ENCODE peak calls at places on chromosomes 12 and 14, in ten cellular contexts. One of them, this sample, is unnamed.

GRCh38 chr12:11630046-11630706 is 19.3 kb upstream of the ETV6 start:
- DNase-seq in tibial nerve: no peak
- DNase-seq in A549: no peak
- DNase-seq in esophagus squamous epithelium: no peak
- DNase-seq in GM12892: no peak
- DNase-seq in lower leg skin: no peak
- DNase-seq in endothelial cell of umbilical vein: no peak
- DNase-seq in erythroblast: no peak
- DNase-seq in HCT116: no peak
- DNase-seq in stomach: peak; percentile 46
- DNase-seq in this sample: no peak

GRCh38 chr12:51023625-51024395 is 2.4 kb downstream of the SLC11A2 start:
- DNase-seq in tibial nerve: no peak
- DNase-seq in GM12892: no peak
- DNase-seq in esophagus squamous epithelium: no peak
- DNase-seq in stomach: no peak
- DNase-seq in erythroblast: peak; percentile 49
- DNase-seq in lower leg skin: no peak
- DNase-seq in A549: no peak
- DNase-seq in HCT116: no peak
- DNase-seq in endothelial cell of umbilical vein: peak; percentile 30
- DNase-seq in this sample: no peak

GRCh38 chr12:124536613-124537012 is 30.8 kb downstream of the NCOR2 start:
- DNase-seq in esophagus squamous epithelium: no peak
- DNase-seq in endothelial cell of umbilical vein: no peak
- DNase-seq in HCT116: no peak
- DNase-seq in A549: no peak
- DNase-seq in erythroblast: no peak
- DNase-seq in tibial nerve: no peak
- DNase-seq in GM12892: no peak
- DNase-seq in lower leg skin: no peak
- DNase-seq in stomach: no peak
- DNase-seq in this sample: no peak

GRCh38 chr12:98741615-98742265 is 96.7 kb downstream of the APAF1 start:
- DNase-seq in HCT116: no peak
- DNase-seq in A549: no peak
- DNase-seq in stomach: no peak
- DNase-seq in lower leg skin: no peak
- DNase-seq in endothelial cell of umbilical vein: no peak
- DNase-seq in erythroblast: no peak
- DNase-seq in tibial nerve: no peak
- DNase-seq in esophagus squamous epithelium: no peak
- DNase-seq in GM12892: no peak
- DNase-seq in this sample: no peak

GRCh38 chr12:131229426-131230339 is 276.0 kb downstream of the ADGRD1 start:
- DNase-seq in esophagus squamous epithelium: no peak
- DNase-seq in stomach: no peak
- DNase-seq in endothelial cell of umbilical vein: no peak
- DNase-seq in lower leg skin: no peak
- DNase-seq in GM12892: no peak
- DNase-seq in tibial nerve: no peak
- DNase-seq in erythroblast: no peak
- DNase-seq in HCT116: no peak
- DNase-seq in A549: no peak
- DNase-seq in this sample: no peak

GRCh38 chr12:68358532-68359485 is 26.6 kb upstream of the MDM1 start:
- DNase-seq in lower leg skin: peak; percentile 67
- DNase-seq in GM12892: no peak
- DNase-seq in tibial nerve: peak; percentile 92
- DNase-seq in A549: peak; percentile 88
- DNase-seq in HCT116: peak; percentile 50
- DNase-seq in stomach: peak; percentile 64
- DNase-seq in endothelial cell of umbilical vein: peak; percentile 83
- DNase-seq in esophagus squamous epithelium: no peak
- DNase-seq in erythroblast: peak; percentile 81
- DNase-seq in this sample: peak; percentile 26

GRCh38 chr14:93965287-93965821 is 11.0 kb downstream of the ASB2 start:
- DNase-seq in stomach: no peak
- DNase-seq in esophagus squamous epithelium: no peak
- DNase-seq in HCT116: no peak
- DNase-seq in A549: peak; percentile 13
- DNase-seq in erythroblast: no peak
- DNase-seq in endothelial cell of umbilical vein: no peak
- DNase-seq in tibial nerve: no peak
- DNase-seq in lower leg skin: no peak
- DNase-seq in GM12892: no peak
- DNase-seq in this sample: no peak

GRCh38 chr12:104514127-104514810 is 57.5 kb downstream of the CHST11 start:
- DNase-seq in endothelial cell of umbilical vein: no peak
- DNase-seq in HCT116: no peak
- DNase-seq in esophagus squamous epithelium: no peak
- DNase-seq in A549: no peak
- DNase-seq in GM12892: no peak
- DNase-seq in erythroblast: no peak
- DNase-seq in stomach: no peak
- DNase-seq in tibial nerve: no peak
- DNase-seq in lower leg skin: no peak
- DNase-seq in this sample: no peak

GRCh38 chr12:117047810-117048584 is 51.2 kb downstream of the TESC start:
- DNase-seq in erythroblast: no peak
- DNase-seq in HCT116: no peak
- DNase-seq in endothelial cell of umbilical vein: peak; percentile 23
- DNase-seq in stomach: no peak
- DNase-seq in A549: peak; percentile 65
- DNase-seq in tibial nerve: no peak
- DNase-seq in lower leg skin: no peak
- DNase-seq in esophagus squamous epithelium: no peak
- DNase-seq in GM12892: no peak
- DNase-seq in this sample: peak; percentile 47

GRCh38 chr14:93857500-93857899 is 69.2 kb upstream of the PRIMA1 start:
- DNase-seq in lower leg skin: no peak
- DNase-seq in GM12892: no peak
- DNase-seq in A549: no peak
- DNase-seq in tibial nerve: no peak
- DNase-seq in stomach: no peak
- DNase-seq in erythroblast: no peak
- DNase-seq in HCT116: peak; percentile 3
- DNase-seq in endothelial cell of umbilical vein: no peak
- DNase-seq in esophagus squamous epithelium: no peak
- DNase-seq in this sample: no peak

GRCh38 chr12:12779529-12779928 is 5.9 kb upstream of the APOLD1 start:
- DNase-seq in lower leg skin: no peak
- DNase-seq in stomach: no peak
- DNase-seq in HCT116: no peak
- DNase-seq in tibial nerve: no peak
- DNase-seq in esophagus squamous epithelium: no peak
- DNase-seq in GM12892: no peak
- DNase-seq in endothelial cell of umbilical vein: peak; percentile 95
- DNase-seq in A549: peak; percentile 89
- DNase-seq in erythroblast: peak; percentile 40
- DNase-seq in this sample: no peak

GRCh38 chr12:102059343-102059742 is 2.4 kb downstream of the WASHC3 start:
- DNase-seq in esophagus squamous epithelium: no peak
- DNase-seq in A549: no peak
- DNase-seq in stomach: no peak
- DNase-seq in endothelial cell of umbilical vein: peak; percentile 30
- DNase-seq in erythroblast: peak; percentile 9
- DNase-seq in GM12892: no peak
- DNase-seq in HCT116: no peak
- DNase-seq in tibial nerve: no peak
- DNase-seq in lower leg skin: no peak
- DNase-seq in this sample: no peak

GRCh38 chr12:132506730-132507538 is 17.0 kb downstream of the FBRSL1 start:
- DNase-seq in A549: no peak
- DNase-seq in tibial nerve: peak; percentile 45
- DNase-seq in lower leg skin: peak; percentile 75
- DNase-seq in endothelial cell of umbilical vein: peak; percentile 85
- DNase-seq in erythroblast: peak; percentile 77
- DNase-seq in GM12892: peak; percentile 82
- DNase-seq in stomach: peak; percentile 76
- DNase-seq in HCT116: no peak
- DNase-seq in esophagus squamous epithelium: no peak
- DNase-seq in this sample: no peak

GRCh38 chr14:26290007-26290530 is 307.8 kb downstream of the NOVA1 start:
- DNase-seq in endothelial cell of umbilical vein: no peak
- DNase-seq in HCT116: no peak
- DNase-seq in esophagus squamous epithelium: no peak
- DNase-seq in tibial nerve: no peak
- DNase-seq in erythroblast: no peak
- DNase-seq in stomach: no peak
- DNase-seq in GM12892: no peak
- DNase-seq in lower leg skin: no peak
- DNase-seq in A549: no peak
- DNase-seq in this sample: no peak

GRCh38 chr12:63151898-63152700 is 1.1 kb upstream of the AVPR1A start:
- DNase-seq in stomach: no peak
- DNase-seq in HCT116: peak; percentile 43
- DNase-seq in tibial nerve: peak; percentile 21
- DNase-seq in A549: peak; percentile 64
- DNase-seq in endothelial cell of umbilical vein: peak; percentile 51
- DNase-seq in lower leg skin: peak; percentile 29
- DNase-seq in esophagus squamous epithelium: no peak
- DNase-seq in GM12892: no peak
- DNase-seq in erythroblast: peak; percentile 72
- DNase-seq in this sample: peak; percentile 13

GRCh38 chr14:95196268-95196667 is 38.9 kb upstream of the DICER1 start:
- DNase-seq in endothelial cell of umbilical vein: no peak
- DNase-seq in erythroblast: peak; percentile 51
- DNase-seq in stomach: no peak
- DNase-seq in esophagus squamous epithelium: no peak
- DNase-seq in A549: peak; percentile 27
- DNase-seq in tibial nerve: no peak
- DNase-seq in GM12892: no peak
- DNase-seq in lower leg skin: no peak
- DNase-seq in HCT116: peak; percentile 6
- DNase-seq in this sample: no peak

GRCh38 chr14:84361476-84361875 is 1168.5 kb upstream of the FLRT2 start:
- DNase-seq in stomach: no peak
- DNase-seq in GM12892: no peak
- DNase-seq in esophagus squamous epithelium: no peak
- DNase-seq in endothelial cell of umbilical vein: peak; percentile 65
- DNase-seq in lower leg skin: no peak
- DNase-seq in tibial nerve: no peak
- DNase-seq in HCT116: no peak
- DNase-seq in erythroblast: no peak
- DNase-seq in A549: no peak
- DNase-seq in this sample: no peak

GRCh38 chr12:27762757-27763156 is 17.3 kb upstream of the KLHL42 start:
- DNase-seq in A549: no peak
- DNase-seq in tibial nerve: no peak
- DNase-seq in GM12892: no peak
- DNase-seq in endothelial cell of umbilical vein: no peak
- DNase-seq in HCT116: no peak
- DNase-seq in lower leg skin: no peak
- DNase-seq in erythroblast: no peak
- DNase-seq in esophagus squamous epithelium: no peak
- DNase-seq in stomach: no peak
- DNase-seq in this sample: no peak

GRCh38 chr12:109273354-109273753 is 35.7 kb downstream of the FOXN4 start:
- DNase-seq in lower leg skin: no peak
- DNase-seq in tibial nerve: no peak
- DNase-seq in erythroblast: no peak
- DNase-seq in HCT116: no peak
- DNase-seq in GM12892: no peak
- DNase-seq in endothelial cell of umbilical vein: no peak
- DNase-seq in stomach: no peak
- DNase-seq in esophagus squamous epithelium: no peak
- DNase-seq in A549: no peak
- DNase-seq in this sample: no peak

GRCh38 chr14:59727073-59727661 is 143.4 kb downstream of the RTN1 start:
- DNase-seq in lower leg skin: no peak
- DNase-seq in GM12892: no peak
- DNase-seq in esophagus squamous epithelium: no peak
- DNase-seq in HCT116: no peak
- DNase-seq in A549: no peak
- DNase-seq in endothelial cell of umbilical vein: no peak
- DNase-seq in stomach: no peak
- DNase-seq in erythroblast: no peak
- DNase-seq in tibial nerve: no peak
- DNase-seq in this sample: no peak

GRCh38 chr12:105113094-105113493 is 5.6 kb downstream of the WASHC4 start:
- DNase-seq in esophagus squamous epithelium: no peak
- DNase-seq in endothelial cell of umbilical vein: no peak
- DNase-seq in HCT116: no peak
- DNase-seq in tibial nerve: no peak
- DNase-seq in A549: no peak
- DNase-seq in lower leg skin: no peak
- DNase-seq in GM12892: no peak
- DNase-seq in erythroblast: no peak
- DNase-seq in stomach: no peak
- DNase-seq in this sample: no peak

GRCh38 chr12:122862872-122863701 is 27.8 kb downstream of the HIP1R start:
- DNase-seq in endothelial cell of umbilical vein: no peak
- DNase-seq in HCT116: no peak
- DNase-seq in erythroblast: no peak
- DNase-seq in GM12892: no peak
- DNase-seq in tibial nerve: no peak
- DNase-seq in stomach: peak; percentile 77
- DNase-seq in lower leg skin: no peak
- DNase-seq in A549: no peak
- DNase-seq in esophagus squamous epithelium: no peak
- DNase-seq in this sample: no peak
- TF ChIP-seq POLR2A in endothelial cell of umbilical vein: no peak
- TF ChIP-seq POLR2A in HCT116: no peak
- TF ChIP-seq POLR2A in erythroblast: no peak
- TF ChIP-seq POLR2A in GM12892: no peak
- TF ChIP-seq POLR2A in tibial nerve: no peak
- TF ChIP-seq POLR2A in stomach: no peak
- TF ChIP-seq POLR2A in lower leg skin: no peak
- TF ChIP-seq POLR2A in A549: no peak
- TF ChIP-seq POLR2A in esophagus squamous epithelium: no peak
- TF ChIP-seq POLR2A in this sample: no peak

GRCh38 chr12:113302466-113302865 is 32.4 kb downstream of the SLC8B1 start:
- DNase-seq in HCT116: no peak
- DNase-seq in stomach: no peak
- DNase-seq in lower leg skin: no peak
- DNase-seq in tibial nerve: no peak
- DNase-seq in GM12892: no peak
- DNase-seq in endothelial cell of umbilical vein: no peak
- DNase-seq in erythroblast: no peak
- DNase-seq in esophagus squamous epithelium: no peak
- DNase-seq in A549: no peak
- DNase-seq in this sample: no peak
- TF ChIP-seq POLR2A in HCT116: no peak
- TF ChIP-seq POLR2A in stomach: no peak
- TF ChIP-seq POLR2A in lower leg skin: no peak
- TF ChIP-seq POLR2A in tibial nerve: no peak
- TF ChIP-seq POLR2A in GM12892: no peak
- TF ChIP-seq POLR2A in endothelial cell of umbilical vein: no peak
- TF ChIP-seq POLR2A in erythroblast: no peak
- TF ChIP-seq POLR2A in esophagus squamous epithelium: no peak
- TF ChIP-seq POLR2A in A549: no peak
- TF ChIP-seq POLR2A in this sample: no peak

GRCh38 chr12:122979001-122979907 is 1.2 kb upstream of the ARL6IP4 start:
- DNase-seq in lower leg skin: no peak
- DNase-seq in erythroblast: no peak
- DNase-seq in tibial nerve: no peak
- DNase-seq in stomach: no peak
- DNase-seq in HCT116: no peak
- DNase-seq in GM12892: no peak
- DNase-seq in A549: no peak
- DNase-seq in endothelial cell of umbilical vein: no peak
- DNase-seq in esophagus squamous epithelium: no peak
- DNase-seq in this sample: no peak
- TF ChIP-seq POLR2A in lower leg skin: no peak
- TF ChIP-seq POLR2A in erythroblast: no peak
- TF ChIP-seq POLR2A in tibial nerve: no peak
- TF ChIP-seq POLR2A in stomach: no peak
- TF ChIP-seq POLR2A in HCT116: no peak
- TF ChIP-seq POLR2A in GM12892: no peak
- TF ChIP-seq POLR2A in A549: no peak
- TF ChIP-seq POLR2A in endothelial cell of umbilical vein: no peak
- TF ChIP-seq POLR2A in esophagus squamous epithelium: no peak
- TF ChIP-seq POLR2A in this sample: no peak

GRCh38 chr12:57890191-57891120 is 43.9 kb upstream of the CTDSP2 start:
- DNase-seq in tibial nerve: no peak
- DNase-seq in endothelial cell of umbilical vein: no peak
- DNase-seq in erythroblast: no peak
- DNase-seq in lower leg skin: no peak
- DNase-seq in stomach: no peak
- DNase-seq in GM12892: no peak
- DNase-seq in A549: peak; percentile 73
- DNase-seq in HCT116: no peak
- DNase-seq in esophagus squamous epithelium: no peak
- DNase-seq in this sample: no peak
- TF ChIP-seq POLR2A in tibial nerve: no peak
- TF ChIP-seq POLR2A in endothelial cell of umbilical vein: no peak
- TF ChIP-seq POLR2A in erythroblast: no peak
- TF ChIP-seq POLR2A in lower leg skin: no peak
- TF ChIP-seq POLR2A in stomach: no peak
- TF ChIP-seq POLR2A in GM12892: no peak
- TF ChIP-seq POLR2A in A549: no peak
- TF ChIP-seq POLR2A in HCT116: no peak
- TF ChIP-seq POLR2A in esophagus squamous epithelium: no peak
- TF ChIP-seq POLR2A in this sample: no peak